ENCODE peak calls at places on chromosomes 11 and 22, in ten cellular contexts. P is IMR-90, I is WTC11, F is foreskin fibroblast, E is fibroblast of mammary gland, L is gastrocnemius medialis, Q is A549, Z is lower lobe of right lung, W is heart right ventricle, B is BJ. K is an unnamed sample.

GRCh38 chr11:14041040-14041439 is 78.5 kb downstream of the SPON1 start:
- DNase-seq in L (no peak), I (no peak), F (no peak), B (no peak), P (peak), Q (peak), W (no peak), Z (no peak), E (peak), K (no peak)

GRCh38 chr22:35564975-35565867 is 24.6 kb downstream of the RASD2 start:
- DNase-seq in F (peak), E (peak), W (no peak), I (no peak), Q (no peak), B (no peak), Z (no peak), L (no peak), P (peak), K (no peak)

GRCh38 chr11:1113405-1114201 is 38.9 kb downstream of the MUC2 start:
- DNase-seq in P (no peak), Z (no peak), B (no peak), W (no peak), Q (no peak), E (no peak), I (peak), F (no peak), L (no peak), K (no peak)

GRCh38 chr11:42482822-42483221 is 829.0 kb upstream of the API5 start:
- DNase-seq in P (no peak), E (no peak), L (no peak), F (no peak), W (no peak), I (no peak), Q (no peak), B (no peak), Z (no peak), K (no peak)

GRCh38 chr11:68659158-68659921 is 25.0 kb upstream of the GAL start:
- DNase-seq in I (no peak), W (peak), L (peak), B (peak), F (peak), Z (no peak), P (peak), Q (peak), E (peak), K (no peak)

GRCh38 chr22:37982151-37982838 is 2.1 kb downstream of the SOX10 start:
- DNase-seq in W (no peak), Z (no peak), L (no peak), Q (no peak), F (no peak), I (no peak), E (no peak), B (no peak), P (no peak), K (no peak)

GRCh38 chr11:304061-304506 is 3.5 kb upstream of the IFITM2 start:
- DNase-seq in Q (no peak), B (no peak), L (no peak), F (no peak), I (no peak), E (no peak), P (no peak), Z (peak), W (no peak), K (no peak)

GRCh38 chr22:37340331-37341262 is 58.3 kb downstream of the CYTH4 start:
- DNase-seq in W (no peak), B (no peak), Z (no peak), Q (no peak), E (no peak), I (no peak), F (no peak), P (no peak), L (no peak), K (peak)

GRCh38 chr11:20474951-20475517 is 87.5 kb downstream of the PRMT3 start:
- DNase-seq in I (no peak), W (no peak), Q (no peak), P (no peak), L (no peak), E (no peak), Z (no peak), B (no peak), F (no peak), K (no peak)
- TF ChIP-seq CTCF in I (no peak), W (no peak), Q (no peak), P (no peak), L (no peak), E (no peak), Z (no peak), B (no peak), F (no peak), K (no peak)

DNA sequence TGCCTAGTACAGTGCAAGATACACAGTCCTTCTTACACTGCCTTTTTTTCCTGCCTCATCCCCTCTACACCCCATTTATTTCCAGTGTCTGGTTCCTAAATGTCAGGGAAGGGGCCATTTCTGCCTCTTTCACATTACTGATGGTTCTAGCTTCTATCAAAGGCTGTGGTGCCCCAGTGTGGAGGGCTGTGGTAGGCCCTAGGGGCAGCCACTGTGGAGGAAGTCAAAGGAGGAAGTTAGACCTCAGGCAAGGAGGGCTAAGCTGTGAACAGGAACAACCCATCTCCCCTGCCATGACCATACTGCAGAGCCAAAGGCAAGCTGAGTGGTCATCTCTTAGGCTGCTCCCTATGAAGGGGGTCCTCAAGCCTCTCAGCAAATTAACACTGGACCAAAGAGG is 81.9 kb upstream of the CRTAM start:
- DNase-seq in Z (peak), I (no peak), P (no peak), Q (no peak), L (peak), W (peak), F (no peak), E (no peak), B (no peak), K (no peak)
- TF ChIP-seq CTCF in Z (peak), I (no peak), P (no peak), Q (no peak), L (no peak), W (peak), F (peak), E (no peak), B (no peak), K (no peak)

DNA sequence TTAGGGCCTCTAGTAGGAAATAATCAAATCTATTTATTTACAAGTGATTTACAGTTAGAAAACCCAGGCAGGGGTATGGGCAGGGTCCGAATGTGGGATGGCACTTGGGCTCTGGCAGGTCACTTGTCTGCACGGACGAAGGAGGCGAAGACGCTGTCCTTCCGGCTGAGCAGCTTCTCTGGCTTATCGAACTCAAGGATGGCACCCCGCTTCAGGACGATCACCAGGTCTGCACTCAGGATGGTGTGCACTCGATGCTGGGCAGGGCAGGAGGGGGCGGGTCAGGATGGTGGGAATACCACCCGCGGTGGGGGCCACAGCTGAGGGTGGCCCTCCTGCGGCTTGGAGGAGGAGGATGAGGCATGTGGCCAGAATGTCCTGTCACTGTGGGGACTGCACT is 4.4 kb upstream of the KCNJ11 start:
- DNase-seq in Q (no peak), W (no peak), F (no peak), B (no peak), E (no peak), I (no peak), P (no peak), L (no peak), Z (no peak), K (no peak)
- TF ChIP-seq CTCF in Q (no peak), W (no peak), F (no peak), B (no peak), E (no peak), I (no peak), P (no peak), L (no peak), Z (no peak), K (no peak)

DNA sequence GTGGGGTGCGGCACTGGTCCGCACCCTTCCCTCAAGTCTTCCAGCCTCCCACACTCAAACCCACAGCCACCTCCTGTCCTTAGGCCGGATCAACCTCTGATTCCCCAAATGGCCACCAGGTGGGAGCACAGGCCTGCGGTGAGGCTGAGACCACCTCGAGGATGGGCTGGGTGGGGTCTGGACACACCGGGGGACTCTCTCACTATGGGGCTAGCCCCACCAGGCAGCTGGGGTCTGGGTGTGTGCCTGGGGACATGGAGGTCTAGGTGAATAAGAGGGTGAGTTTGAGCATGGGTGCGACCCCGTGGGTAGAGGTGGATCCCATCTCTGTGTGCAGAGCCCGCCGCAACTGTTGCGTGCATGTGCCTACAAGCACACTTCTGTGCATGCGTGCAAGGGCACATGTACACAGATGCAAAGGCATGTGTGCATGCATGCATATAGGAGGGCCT is 32.6 kb downstream of the MYO18B start:
- DNase-seq in P (no peak), Z (no peak), L (no peak), B (no peak), I (peak), W (no peak), F (no peak), Q (no peak), E (no peak), K (peak)
- TF ChIP-seq CTCF in P (peak), Z (no peak), L (no peak), B (peak), I (peak), W (peak), F (peak), Q (peak), E (peak), K (peak)

GRCh38 chr11:62627718-62628117 is 5.9 kb upstream of the B3GAT3 start:
- DNase-seq in P (no peak), Z (no peak), E (no peak), B (no peak), I (no peak), Q (peak), L (no peak), W (no peak), F (no peak), K (no peak)
- TF ChIP-seq CTCF in P (no peak), Z (no peak), E (peak), B (peak), I (no peak), Q (no peak), L (no peak), W (no peak), F (no peak), K (no peak)